ENCODE peak calls at places on chromosomes 5 and 9, in ten cellular contexts. R, X, Z, W, C, M, Q, S, V and T are unnamed samples.

GRCh38 chr5:137668574-137669093 is 67.3 kb downstream of the KLHL3 start:
- DNase-seq in R (no peak), X (no peak), Z (no peak), W (no peak), C (no peak), M (no peak), Q (no peak), S (no peak), V (no peak), T (peak; percentile 62)

GRCh38 chr5:96649251-96649937 is 12.8 kb upstream of the CAST start:
- DNase-seq in R (no peak), X (no peak), Z (no peak), W (no peak), C (no peak), M (peak; percentile 78), Q (no peak), S (no peak), V (no peak), T (no peak)

GRCh38 chr5:88518131-88519016 is 249.7 kb upstream of the TMEM161B start:
- DNase-seq in R (no peak), X (no peak), Z (no peak), W (no peak), C (no peak), M (no peak), Q (peak; percentile 95), S (no peak), V (no peak), T (no peak)

GRCh38 chr5:141806626-141807025 is 71.6 kb downstream of the PCDH1 start:
- DNase-seq in R (no peak), X (no peak), Z (no peak), W (no peak), C (no peak), M (no peak), Q (no peak), S (no peak), V (no peak), T (no peak)

GRCh38 chr5:179147991-179148702 is 88.0 kb downstream of the ZNF354C start:
- DNase-seq in R (no peak), X (no peak), Z (no peak), W (no peak), C (no peak), M (no peak), Q (no peak), S (no peak), V (no peak), T (no peak)

GRCh38 chr5:32233220-32233695 is 59.1 kb upstream of the GOLPH3 start:
- DNase-seq in R (no peak), X (no peak), Z (peak; percentile 13), W (no peak), C (no peak), M (peak; percentile 7), Q (no peak), S (peak; percentile 61), V (no peak), T (no peak)

GRCh38 chr9:84652496-84653081 is 16.9 kb upstream of the NTRK2 start:
- DNase-seq in R (no peak), X (no peak), Z (no peak), W (no peak), C (no peak), M (no peak), Q (peak; percentile 1), S (no peak), V (no peak), T (no peak)

GRCh38 chr5:10485142-10485795 is 43.6 kb downstream of the ROPN1L start:
- DNase-seq in R (no peak), X (peak; percentile 76), Z (peak; percentile 98), W (peak; percentile 70), C (peak; percentile 52), M (peak; percentile 96), Q (peak; percentile 98), S (no peak), V (peak; percentile 70), T (no peak)

GRCh38 chr9:133943781-133944745 is 48.1 kb downstream of the VAV2 start:
- DNase-seq in R (peak; percentile 56), X (peak; percentile 92), Z (no peak), W (no peak), C (no peak), M (no peak), Q (peak; percentile 74), S (no peak), V (no peak), T (peak; percentile 83)

GRCh38 chr9:14349141-14349817 is 35.3 kb upstream of the NFIB start:
- DNase-seq in R (peak; percentile 42), X (no peak), Z (peak; percentile 52), W (no peak), C (no peak), M (peak; percentile 51), Q (no peak), S (no peak), V (no peak), T (no peak)

GRCh38 chr5:138725885-138726457 is 27.3 kb upstream of the CTNNA1 start:
- DNase-seq in R (peak; percentile 29), X (no peak), Z (peak; percentile 30), W (no peak), C (no peak), M (no peak), Q (no peak), S (peak; percentile 23), V (no peak), T (no peak)

GRCh38 chr5:128632264-128632663 is 94.2 kb upstream of the FBN2 start:
- DNase-seq in R (no peak), X (no peak), Z (peak; percentile 20), W (no peak), C (no peak), M (no peak), Q (no peak), S (no peak), V (no peak), T (no peak)

DNA sequence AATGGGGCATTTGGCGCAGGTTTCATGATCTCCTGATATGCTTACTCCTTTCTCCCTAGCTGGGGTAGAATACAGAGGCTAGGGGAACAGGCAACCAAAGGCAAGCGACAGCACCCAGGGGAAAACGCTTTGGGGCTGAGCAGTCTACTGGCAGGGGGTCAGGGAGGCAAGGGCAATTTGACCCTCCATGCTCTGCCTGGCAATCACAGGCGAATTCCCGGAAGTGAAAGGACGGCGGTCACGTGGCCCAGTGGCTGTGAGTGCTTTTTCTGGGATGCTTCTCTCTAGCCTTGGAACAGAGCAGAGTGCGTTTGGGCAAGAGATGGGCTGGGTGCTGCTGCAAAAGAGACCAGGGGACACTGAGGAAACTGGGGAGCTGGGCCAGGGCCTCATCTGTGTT is 5.7 kb downstream of the GPX3 start:
- DNase-seq in R (no peak), X (no peak), Z (no peak), W (no peak), C (no peak), M (no peak), Q (no peak), S (no peak), V (no peak), T (no peak)
- H3K36me3 ChIP-seq in R (peaks cover 11% of the 10 kb centered on the region), X (peaks cover 20% of the 10 kb centered on the region), Z (peaks cover 16% of the 10 kb centered on the region), W (no peaks in the 10 kb centered on the region), C (peaks cover 45% of the 10 kb centered on the region), M (peaks cover 11% of the 10 kb centered on the region), Q (peaks cover 24% of the 10 kb centered on the region), S (peaks cover 12% of the 10 kb centered on the region), V (peaks cover 16% of the 10 kb centered on the region), T (peaks cover 4% of the 10 kb centered on the region)

DNA sequence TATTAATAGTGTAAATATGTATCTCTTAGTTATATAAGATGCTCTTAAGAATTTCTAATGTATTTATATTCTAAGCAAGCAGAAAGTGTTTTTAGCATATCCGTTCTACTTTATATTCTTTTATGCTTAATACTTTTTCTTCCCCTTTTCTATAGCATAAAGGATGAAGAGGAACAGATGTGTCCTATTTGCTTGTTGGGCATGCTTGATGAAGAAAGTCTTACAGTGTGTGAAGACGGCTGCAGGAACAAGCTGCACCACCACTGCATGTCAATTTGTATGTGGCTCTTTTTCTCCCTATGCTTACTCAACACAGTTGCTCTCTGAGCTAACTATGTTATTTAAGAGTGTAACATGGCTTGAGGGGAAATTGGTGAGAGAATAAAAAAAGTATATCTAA is 37.6 kb upstream of the SETD9 start:
- DNase-seq in R (no peak), X (no peak), Z (no peak), W (no peak), C (no peak), M (no peak), Q (no peak), S (no peak), V (no peak), T (no peak)
- H3K36me3 ChIP-seq in R (peaks cover 8% of the 10 kb centered on the region), X (peaks cover 57% of the 10 kb centered on the region), Z (peaks cover 88% of the 10 kb centered on the region), W (peaks cover 7% of the 10 kb centered on the region), C (peaks cover 11% of the 10 kb centered on the region), M (no peaks in the 10 kb centered on the region), Q (peaks cover 3% of the 10 kb centered on the region), S (peaks cover 27% of the 10 kb centered on the region), V (peaks cover 70% of the 10 kb centered on the region), T (peaks cover 2% of the 10 kb centered on the region)

DNA sequence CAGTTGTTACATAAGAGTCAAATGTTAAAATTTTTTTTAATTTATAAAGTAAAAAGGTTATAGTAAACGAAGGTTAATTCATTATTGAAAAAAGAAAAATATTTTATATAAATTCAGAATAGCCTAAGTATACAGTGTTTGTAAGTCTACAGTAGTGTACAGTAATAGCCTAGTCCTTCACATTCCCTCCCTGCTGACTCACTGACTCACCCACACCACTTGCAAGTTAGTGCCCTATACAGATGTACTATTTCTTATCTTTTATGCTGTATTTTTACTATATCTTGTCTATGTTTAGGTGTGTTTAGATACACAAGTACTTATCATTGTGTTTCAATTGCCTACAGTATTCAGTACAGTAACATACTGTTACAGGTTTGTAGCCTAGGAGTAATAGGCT is 57.6 kb downstream of the MAMDC2 start:
- DNase-seq in R (no peak), X (no peak), Z (no peak), W (no peak), C (no peak), M (peak; percentile 42), Q (peak; percentile 65), S (no peak), V (no peak), T (no peak)
- H3K36me3 ChIP-seq in R (no peaks in the 10 kb centered on the region), X (no peaks in the 10 kb centered on the region), Z (no peaks in the 10 kb centered on the region), W (no peaks in the 10 kb centered on the region), C (no peaks in the 10 kb centered on the region), M (no peaks in the 10 kb centered on the region), Q (no peaks in the 10 kb centered on the region), S (no peaks in the 10 kb centered on the region), V (no peaks in the 10 kb centered on the region), T (no peaks in the 10 kb centered on the region)

GRCh38 chr9:136010176-136010575 is 49.0 kb upstream of the UBAC1 start:
- DNase-seq in R (no peak), X (no peak), Z (no peak), W (no peak), C (no peak), M (no peak), Q (no peak), S (no peak), V (no peak), T (no peak)

GRCh38 chr9:136009516-136009915 is 48.3 kb upstream of the UBAC1 start:
- DNase-seq in R (no peak), X (no peak), Z (no peak), W (no peak), C (no peak), M (no peak), Q (no peak), S (no peak), V (no peak), T (no peak)

GRCh38 chr9:136007906-136008692 is 46.9 kb upstream of the UBAC1 start:
- DNase-seq in R (no peak), X (no peak), Z (no peak), W (no peak), C (no peak), M (peak; percentile 57), Q (peak; percentile 75), S (no peak), V (no peak), T (peak; percentile 35)

GRCh38 chr9:136007276-136007675 is 46.1 kb upstream of the UBAC1 start:
- DNase-seq in R (no peak), X (no peak), Z (no peak), W (no peak), C (no peak), M (peak; percentile 18), Q (no peak), S (no peak), V (no peak), T (no peak)

GRCh38 chr9:136008693-136008997 is 47.5 kb upstream of the UBAC1 start:
- DNase-seq in R (no peak), X (no peak), Z (no peak), W (no peak), C (no peak), M (no peak), Q (no peak), S (no peak), V (no peak), T (no peak)
- H3K36me3 ChIP-seq in R (no peaks in the 10 kb centered on the region), X (no peaks in the 10 kb centered on the region), Z (no peaks in the 10 kb centered on the region), W (peaks cover 33% of the 10 kb centered on the region), C (peaks cover 24% of the 10 kb centered on the region), M (peaks cover 11% of the 10 kb centered on the region), Q (no peaks in the 10 kb centered on the region), S (no peaks in the 10 kb centered on the region), V (no peaks in the 10 kb centered on the region), T (peaks cover 1% of the 10 kb centered on the region)